ENCODE peak calls at places on chromosomes 3 and 15, in five cellular contexts. O is activated T-cell treated with anti-CD3 and anti-CD28 coated beads for 1 hour; L is amniotic stem cell; E is stimulated activated CD8-positive, alpha-beta memory T cell treated with anti-CD3 and anti-CD28 coated beads, Interleukin-15, amount 100 ng/mL, for 4 hours; N is nucleus accumbens. Z is an unnamed sample.

GRCh38 chr15:63402498-63403253 is 21.0 kb upstream of the CA12 start:
- DNase-seq in O (no peak), L (no peak), E (no peak), N (no peak), Z (no peak)

GRCh38 chr15:41256577-41257038 is 25.5 kb downstream of the CHP1 start:
- DNase-seq in O (no peak), L (no peak), E (no peak), N (no peak), Z (no peak)

GRCh38 chr3:54632834-54633233 is 295.0 kb downstream of the LRTM1 start:
- DNase-seq in O (no peak), L (no peak), E (no peak), N (no peak), Z (no peak)

GRCh38 chr15:69643971-69644370 is 191.4 kb downstream of the RPLP1 start:
- DNase-seq in O (no peak), L (no peak), E (no peak), N (no peak), Z (no peak)

GRCh38 chr3:191198886-191199285 is at the start of gene OSTN:
- DNase-seq in O (no peak), L (no peak), E (no peak), N (no peak), Z (no peak)

GRCh38 chr3:188205992-188206416 is 52.0 kb downstream of the LPP start:
- DNase-seq in O (no peak), L (no peak), E (no peak), N (no peak), Z (no peak)

GRCh38 chr15:87573534-87573933 is 683.0 kb downstream of the NTRK3 start:
- DNase-seq in O (no peak), L (no peak), E (no peak), N (no peak), Z (no peak)

GRCh38 chr3:15783361-15783969 is 14.3 kb downstream of the ANKRD28 start:
- DNase-seq in O (no peak), L (peak; percentile 51), E (no peak), N (no peak), Z (no peak)

GRCh38 chr3:17039579-17039978 is 154.8 kb downstream of the PLCL2 start:
- DNase-seq in O (no peak), L (peak; percentile 67), E (no peak), N (no peak), Z (peak; percentile 29)

GRCh38 chr3:8638994-8639393 is 5.6 kb downstream of the SSUH2 start:
- DNase-seq in O (no peak), L (no peak), E (no peak), N (no peak), Z (no peak)

GRCh38 chr3:72013104-72013503 is 228.2 kb upstream of the PROK2 start:
- DNase-seq in O (no peak), L (no peak), E (no peak), N (no peak), Z (no peak)

GRCh38 chr15:67915374-67916050 is 75.7 kb upstream of the RNU6-1 start:
- DNase-seq in O (no peak), L (no peak), E (no peak), N (peak; percentile 17), Z (no peak)

GRCh38 chr3:187586226-187586625 is 84.0 kb downstream of the SST start:
- DNase-seq in O (no peak), L (no peak), E (no peak), N (no peak), Z (no peak)

GRCh38 chr3:60053518-60054265 is 1003.9 kb upstream of the CFAP20DC start:
- DNase-seq in O (no peak), L (no peak), E (peak; percentile 36), N (no peak), Z (no peak)

GRCh38 chr3:65406470-65406869 is 632.2 kb downstream of the MAGI1 start:
- DNase-seq in O (no peak), L (no peak), E (no peak), N (no peak), Z (no peak)

GRCh38 chr3:58250093-58250707 is 12.6 kb downstream of the ABHD6 start:
- DNase-seq in O (no peak), L (no peak), E (no peak), N (no peak), Z (no peak)

GRCh38 chr15:56978898-56979662 is 60.6 kb downstream of the TCF12 start:
- DNase-seq in O (no peak), L (no peak), E (no peak), N (no peak), Z (no peak)